ENCODE peak calls at places on chromosomes 12 and 14, in five cellular contexts. Y is uterus; M is stimulated activated CD4-positive, alpha-beta T cell treated with anti-CD3 and anti-CD28 coated beads, Interleukin-4, amount 100 ng/mL, for 24 hours; O is amygdala; Z is AG09319. E is an unnamed sample.

GRCh38 chr14:101737414-101738367 is 23.8 kb upstream of the PPP2R5C start:
- DNase-seq in Z (no peak), O (no peak), M (peak), Y (no peak), E (no peak)

GRCh38 chr12:43884683-43885410 is 49.0 kb downstream of the TMEM117 start:
- DNase-seq in O (peak), Z (no peak), M (no peak), Y (no peak), E (peak)

GRCh38 chr12:94770777-94771176 is 120.4 kb upstream of the TMCC3 start:
- DNase-seq in Y (no peak), O (no peak), Z (no peak), M (no peak), E (no peak)

GRCh38 chr14:49982082-49982481 is 89.2 kb downstream of the ARF6 start:
- DNase-seq in Y (no peak), O (no peak), M (no peak), Z (no peak), E (no peak)

GRCh38 chr14:93520053-93520607 is 89.4 kb downstream of the UNC79 start:
- DNase-seq in M (no peak), O (no peak), Z (no peak), Y (no peak), E (no peak)

GRCh38 chr12:79108962-79109361 is 244.4 kb downstream of the SYT1 start:
- DNase-seq in Z (no peak), Y (no peak), M (no peak), O (no peak), E (no peak)

GRCh38 chr12:54689984-54690383 is 41.8 kb upstream of the DCD start:
- DNase-seq in O (no peak), M (no peak), Y (no peak), Z (no peak), E (no peak)

GRCh38 chr14:22821193-22822016 is 6.2 kb upstream of the SLC7A7 start:
- DNase-seq in O (no peak), Y (no peak), Z (no peak), M (no peak), E (no peak)

GRCh38 chr14:73662439-73663056 is 17.8 kb downstream of the DNAL1 start:
- DNase-seq in Z (peak), O (no peak), Y (peak), M (no peak), E (no peak)

GRCh38 chr12:16913832-16914490 is 308.0 kb upstream of the LMO3 start:
- DNase-seq in M (no peak), Z (no peak), Y (no peak), O (no peak), E (no peak)

GRCh38 chr12:9068600-9068999 is 47.1 kb downstream of the A2M start:
- DNase-seq in O (no peak), Z (no peak), Y (no peak), M (no peak), E (no peak)

GRCh38 chr14:86934196-86934595 is 1058.8 kb downstream of the GALC start:
- DNase-seq in Z (no peak), M (no peak), Y (no peak), O (no peak), E (no peak)

GRCh38 chr14:35347323-35348043 is 55.3 kb downstream of the PSMA6 start:
- DNase-seq in M (no peak), O (no peak), Y (no peak), Z (no peak), E (no peak)

GRCh38 chr12:83823386-83824045 is 1089.1 kb downstream of the SLC6A15 start:
- DNase-seq in O (peak), Z (no peak), Y (no peak), M (peak), E (no peak)

GRCh38 chr12:111268738-111269572 is 99.9 kb downstream of the PHETA1 start:
- DNase-seq in Z (no peak), M (peak), Y (no peak), O (no peak), E (no peak)

GRCh38 chr14:51302319-51303030 is 62.4 kb downstream of the TMX1 start:
- DNase-seq in O (no peak), Z (no peak), Y (no peak), M (no peak), E (no peak)

GRCh38 chr12:65949009-65949623 is 124.8 kb downstream of the HMGA2 start:
- DNase-seq in M (no peak), Z (no peak), Y (no peak), O (no peak), E (no peak)